ENCODE peak calls at places on chromosomes 12 and 14, in four cellular contexts. One of them, this sample, is unnamed.
A peak's percentile ranks its signal among the peaks of the same experiment; 100 is the strongest.

GRCh38 chr14:96861568-96862310 is 64.6 kb downstream of the VRK1 start:
- DNase-seq in uterus: no peak
- DNase-seq in OCI-M1: no peak
- DNase-seq in anterior cingulate cortex: no peak
- DNase-seq in this sample: no peak

GRCh38 chr12:80269953-80270552 is 170.7 kb downstream of the OTOGL start:
- DNase-seq in uterus: no peak
- DNase-seq in OCI-M1: peak; percentile 62
- DNase-seq in anterior cingulate cortex: no peak
- DNase-seq in this sample: peak; percentile 26

GRCh38 chr14:22370084-22370847 is 218.8 kb downstream of the DAD1 start:
- DNase-seq in uterus: no peak
- DNase-seq in OCI-M1: no peak
- DNase-seq in anterior cingulate cortex: no peak
- DNase-seq in this sample: peak; percentile 31

GRCh38 chr14:50797250-50798047 is 33.5 kb downstream of the NIN start:
- DNase-seq in uterus: no peak
- DNase-seq in OCI-M1: no peak
- DNase-seq in anterior cingulate cortex: no peak
- DNase-seq in this sample: no peak

GRCh38 chr12:132572106-132572505 is 38.3 kb downstream of the LRCOL1 start:
- DNase-seq in uterus: no peak
- DNase-seq in OCI-M1: no peak
- DNase-seq in anterior cingulate cortex: no peak
- DNase-seq in this sample: no peak

GRCh38 chr14:72389200-72389599 is 457.0 kb downstream of the RGS6 start:
- DNase-seq in uterus: no peak
- DNase-seq in OCI-M1: no peak
- DNase-seq in anterior cingulate cortex: no peak
- DNase-seq in this sample: no peak

GRCh38 chr12:46383654-46384450 is 11.3 kb upstream of the SLC38A2 start:
- DNase-seq in uterus: peak; percentile 94
- DNase-seq in OCI-M1: peak; percentile 81
- DNase-seq in anterior cingulate cortex: peak; percentile 63
- DNase-seq in this sample: peak; percentile 88

GRCh38 chr12:116416161-116416560 is 138.7 kb upstream of the MED13L start:
- DNase-seq in uterus: no peak
- DNase-seq in OCI-M1: no peak
- DNase-seq in anterior cingulate cortex: no peak
- DNase-seq in this sample: no peak

GRCh38 chr14:85536835-85537195 is 6.9 kb downstream of the FLRT2 start:
- DNase-seq in uterus: no peak
- DNase-seq in OCI-M1: no peak
- DNase-seq in anterior cingulate cortex: no peak
- DNase-seq in this sample: peak; percentile 11

GRCh38 chr12:920676-921075 is 28.8 kb downstream of the RAD52 start:
- DNase-seq in uterus: no peak
- DNase-seq in OCI-M1: no peak
- DNase-seq in anterior cingulate cortex: no peak
- DNase-seq in this sample: no peak

GRCh38 chr12:68930178-68930577 is 2.8 kb downstream of the CPM start:
- DNase-seq in uterus: no peak
- DNase-seq in OCI-M1: no peak
- DNase-seq in anterior cingulate cortex: no peak
- DNase-seq in this sample: no peak

GRCh38 chr12:4037747-4038312 is 164.6 kb upstream of the PARP11 start:
- DNase-seq in uterus: peak; percentile 45
- DNase-seq in OCI-M1: peak; percentile 41
- DNase-seq in anterior cingulate cortex: no peak
- DNase-seq in this sample: peak; percentile 17

GRCh38 chr12:130164216-130164542 is 1.9 kb downstream of the FZD10 start:
- DNase-seq in uterus: no peak
- DNase-seq in OCI-M1: no peak
- DNase-seq in anterior cingulate cortex: no peak
- DNase-seq in this sample: no peak

GRCh38 chr12:58750484-58750883 is 169.8 kb downstream of the LRIG3 start:
- DNase-seq in uterus: no peak
- DNase-seq in OCI-M1: no peak
- DNase-seq in anterior cingulate cortex: no peak
- DNase-seq in this sample: no peak

GRCh38 chr12:124392991-124393790 is 98.3 kb downstream of the RFLNA start:
- DNase-seq in uterus: peak; percentile 93
- DNase-seq in OCI-M1: no peak
- DNase-seq in anterior cingulate cortex: peak; percentile 40
- DNase-seq in this sample: peak; percentile 84